ENCODE peak calls at places on chromosomes 6 and 20, in five cellular contexts. T is neuronal stem cell, R is mammary epithelial cell, H is H9, Q is PC-3. W is an unnamed sample.

GRCh38 chr6:145327497-145328055 is 407.7 kb downstream of the EPM2A start:
- DNase-seq in H (no peak), T (no peak), Q (no peak), R (no peak), W (no peak)

GRCh38 chr20:49247792-49248191 is 28.6 kb downstream of the DDX27 start:
- DNase-seq in R (no peak), H (no peak), T (no peak), Q (no peak), W (no peak)

GRCh38 chr6:89566930-89567634 is 71.5 kb downstream of the LYRM2 start:
- DNase-seq in Q (no peak), T (peak; percentile 91), R (no peak), H (no peak), W (no peak)

GRCh38 chr6:62479722-62480121 is 193.7 kb upstream of the KHDRBS2 start:
- DNase-seq in H (no peak), R (no peak), T (no peak), Q (no peak), W (no peak)

GRCh38 chr6:122609881-122610689 is at the start of gene PKIB:
- DNase-seq in Q (peak; percentile 82), H (peak; percentile 82), T (peak; percentile 77), R (peak; percentile 87), W (no peak)

GRCh38 chr6:31578058-31578457 is 2.7 kb downstream of the TNF start:
- DNase-seq in H (no peak), T (no peak), R (no peak), Q (no peak), W (no peak)

GRCh38 chr20:46785958-46786357 is 76.5 kb downstream of the SLC2A10 start:
- DNase-seq in T (no peak), H (no peak), Q (no peak), R (no peak), W (no peak)

GRCh38 chr6:79170431-79170830 is 64.1 kb downstream of the HMGN3 start:
- DNase-seq in T (no peak), Q (no peak), R (no peak), H (no peak), W (no peak)

GRCh38 chr20:21125072-21125848 is 622 bp upstream of the KIZ start:
- DNase-seq in R (peak; percentile 46), Q (peak; percentile 62), H (no peak), T (no peak), W (peak; percentile 5)

GRCh38 chr20:62953839-62954703 is 1.6 kb downstream of the SLC17A9 start:
- DNase-seq in H (peak; percentile 71), Q (no peak), T (peak; percentile 57), R (no peak), W (no peak)

GRCh38 chr20:5545381-5545941 is 204.7 kb upstream of the SHLD1 start:
- DNase-seq in Q (no peak), R (no peak), H (no peak), T (no peak), W (no peak)

GRCh38 chr6:163520956-163521355 is 106.4 kb downstream of the QKI start:
- DNase-seq in R (no peak), Q (no peak), H (no peak), T (no peak), W (no peak)

GRCh38 chr20:62321521-62321948 is 18.7 kb downstream of the ADRM1 start:
- DNase-seq in T (no peak), Q (peak; percentile 27), H (peak; percentile 78), R (no peak), W (no peak)

GRCh38 chr6:160919713-160920112 is 71.9 kb upstream of the MAP3K4 start:
- DNase-seq in H (no peak), R (peak; percentile 83), T (no peak), Q (peak; percentile 81), W (peak; percentile 35)

GRCh38 chr6:89842228-89842627 is 12.5 kb downstream of the CASP8AP2 start:
- DNase-seq in R (no peak), T (no peak), H (no peak), Q (peak; percentile 4), W (no peak)

GRCh38 chr6:138430361-138431145 is 26.5 kb downstream of the HEBP2 start:
- DNase-seq in Q (no peak), R (no peak), H (no peak), T (no peak), W (no peak)

DNA sequence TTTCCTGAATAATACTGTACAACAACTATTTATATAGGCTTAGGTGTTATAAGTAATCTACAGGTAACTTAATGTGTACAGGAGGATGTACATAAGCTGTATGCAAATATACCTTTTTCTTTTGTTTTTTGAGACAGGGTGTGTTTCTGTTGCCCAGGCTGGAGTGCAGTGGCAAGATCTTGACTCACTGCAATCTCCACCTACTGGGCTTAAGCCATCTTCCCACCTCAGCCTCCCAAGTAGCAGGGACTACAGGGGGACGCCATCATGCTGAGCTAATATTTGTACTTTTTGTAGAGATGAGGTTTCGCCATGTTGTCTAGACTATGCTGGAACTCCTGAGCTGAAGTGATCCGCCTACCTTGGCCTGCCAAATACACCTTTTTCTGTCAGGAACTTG is 191.7 kb upstream of the ZNF217 start:
- DNase-seq in R (no peak), T (no peak), Q (peak; percentile 61), H (no peak), W (no peak)
- H3K4me2 ChIP-seq in R (no peak overlapping the region), T (no peak overlapping the region), Q (peak overlapping the region; percentile 75), H (no peak overlapping the region), W (no peak overlapping the region)

GRCh38 chr20:31274441-31274840 is 17.0 kb downstream of the DEFB115 start:
- DNase-seq in H (no peak), Q (no peak), R (no peak), T (no peak), W (no peak)

GRCh38 chr20:31278178-31278577 is 20.7 kb downstream of the DEFB115 start:
- DNase-seq in Q (no peak), H (no peak), T (no peak), R (no peak), W (no peak)
- H3K9me3 ChIP-seq in Q (no peaks in the 10 kb centered on the region), H (peaks cover 63% of the 10 kb centered on the region), T (peaks cover 30% of the 10 kb centered on the region), R (peaks cover 17% of the 10 kb centered on the region), W (peaks cover 10% of the 10 kb centered on the region)

DNA sequence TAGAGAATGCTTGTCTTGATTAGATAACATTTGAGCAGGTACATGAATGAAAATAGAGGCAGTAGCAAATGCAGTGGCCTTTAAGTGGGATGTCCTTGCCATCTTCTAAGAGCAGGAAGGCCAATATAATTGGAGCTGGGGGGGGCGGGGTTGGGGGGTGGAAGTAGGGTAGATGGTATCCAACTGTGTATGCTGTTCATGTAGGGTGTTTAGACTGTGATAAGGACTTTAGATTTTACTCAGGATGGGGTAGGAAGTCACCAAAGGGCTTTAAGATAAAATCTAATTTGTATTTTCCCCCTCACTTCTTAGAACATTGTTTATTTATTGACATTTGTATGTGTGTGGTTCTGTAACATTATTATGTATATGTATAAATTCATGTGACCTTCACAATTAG is 12.0 kb downstream of the TAB2 start:
- DNase-seq in R (no peak), Q (no peak), H (no peak), T (no peak), W (no peak)
- H3K4me1 ChIP-seq in R (peaks cover 23% of the 10 kb centered on the region), Q (peaks cover 35% of the 10 kb centered on the region), H (peaks cover 6% of the 10 kb centered on the region), T (peaks cover 6% of the 10 kb centered on the region), W (peaks cover 29% of the 10 kb centered on the region)

GRCh38 chr6:166752097-166752496 is 125.0 kb upstream of the RPS6KA2 start:
- DNase-seq in Q (no peak), H (no peak), T (no peak), R (no peak), W (no peak)

GRCh38 chr6:166751051-166751595 is 124.1 kb upstream of the RPS6KA2 start:
- DNase-seq in R (no peak), Q (no peak), H (peak; percentile 69), T (no peak), W (no peak)

GRCh38 chr6:166757226-166758135 is 130.4 kb upstream of the RPS6KA2 start:
- DNase-seq in R (peak; percentile 58), T (no peak), H (no peak), Q (no peak), W (peak; percentile 42)

GRCh38 chr6:166752928-166753721 is 126.1 kb upstream of the RPS6KA2 start:
- DNase-seq in Q (no peak), H (no peak), R (no peak), T (no peak), W (no peak)

DNA sequence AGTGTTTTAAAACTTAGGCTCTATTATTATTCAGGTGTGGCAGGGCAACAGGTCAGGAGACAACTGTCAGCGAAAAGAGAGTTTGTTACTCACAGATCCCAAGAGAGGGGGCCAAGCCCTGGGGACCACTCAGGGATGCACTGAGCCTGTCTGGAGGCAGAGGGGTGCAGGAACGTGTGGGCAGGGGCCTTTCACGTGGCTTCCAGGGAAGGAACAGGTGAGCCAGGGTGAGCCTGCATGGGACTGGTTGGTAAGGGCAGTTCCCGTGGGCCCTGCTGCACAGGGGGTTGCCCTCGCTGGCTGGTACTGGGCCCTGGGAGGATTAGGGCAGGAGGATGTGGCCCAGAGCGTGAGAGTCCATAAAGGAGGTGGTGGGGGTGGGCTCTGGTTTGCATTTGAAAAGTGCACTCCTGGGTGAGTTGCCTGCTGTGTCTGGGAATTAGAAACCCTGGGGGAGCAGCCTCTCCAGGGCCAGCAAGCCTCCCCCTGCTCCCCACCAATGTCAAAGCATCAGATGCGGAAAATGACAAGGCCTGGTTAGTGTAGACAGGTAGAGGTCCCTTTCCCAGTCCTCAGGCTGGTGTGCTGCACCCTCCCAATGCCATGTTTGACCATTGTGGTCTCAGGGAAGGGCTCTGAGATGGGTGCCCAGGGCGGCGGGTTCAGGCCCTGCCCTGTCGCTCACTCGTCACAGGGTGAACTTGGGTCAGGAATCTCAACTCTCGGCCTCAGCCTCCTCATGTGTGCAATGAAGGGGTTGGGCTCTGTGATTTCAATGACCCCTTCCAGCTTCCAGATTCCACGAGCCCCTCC is 127.4 kb upstream of the RPS6KA2 start:
- DNase-seq in Q (no peak), R (no peak), T (no peak), H (no peak), W (no peak)
- H3K4me2 ChIP-seq in Q (no peak overlapping the region), R (no peak overlapping the region), T (no peak overlapping the region), H (no peak overlapping the region), W (no peak overlapping the region)

GRCh38 chr6:55659304-55659703 is 80.3 kb upstream of the HMGCLL1 start:
- DNase-seq in T (no peak), H (no peak), Q (no peak), R (no peak), W (no peak)
- H3K9me3 ChIP-seq in T (no peaks in the 10 kb centered on the region), H (no peaks in the 10 kb centered on the region), Q (no peaks in the 10 kb centered on the region), R (no peaks in the 10 kb centered on the region), W (no peaks in the 10 kb centered on the region)

GRCh38 chr6:189676-190075 is 102.6 kb upstream of the DUSP22 start:
- DNase-seq in T (no peak), Q (no peak), R (no peak), H (no peak), W (no peak)
- H3K4me1 ChIP-seq in T (no peaks in the 10 kb centered on the region), Q (no peaks in the 10 kb centered on the region), R (no peaks in the 10 kb centered on the region), H (no peaks in the 10 kb centered on the region), W (no peaks in the 10 kb centered on the region)

GRCh38 chr6:63597142-63598000 is 25.1 kb downstream of the LOC128125822 start:
- DNase-seq in R (peak; percentile 20), Q (peak; percentile 8), H (no peak), T (no peak), W (no peak)

GRCh38 chr6:63598001-63598250 is 25.6 kb downstream of the LOC128125822 start:
- DNase-seq in Q (no peak), R (no peak), T (no peak), H (peak; percentile 30), W (no peak)

GRCh38 chr6:63598251-63599036 is 26.2 kb downstream of the LOC128125822 start:
- DNase-seq in H (peak; percentile 80), R (peak; percentile 69), Q (peak; percentile 65), T (peak; percentile 60), W (no peak)

DNA sequence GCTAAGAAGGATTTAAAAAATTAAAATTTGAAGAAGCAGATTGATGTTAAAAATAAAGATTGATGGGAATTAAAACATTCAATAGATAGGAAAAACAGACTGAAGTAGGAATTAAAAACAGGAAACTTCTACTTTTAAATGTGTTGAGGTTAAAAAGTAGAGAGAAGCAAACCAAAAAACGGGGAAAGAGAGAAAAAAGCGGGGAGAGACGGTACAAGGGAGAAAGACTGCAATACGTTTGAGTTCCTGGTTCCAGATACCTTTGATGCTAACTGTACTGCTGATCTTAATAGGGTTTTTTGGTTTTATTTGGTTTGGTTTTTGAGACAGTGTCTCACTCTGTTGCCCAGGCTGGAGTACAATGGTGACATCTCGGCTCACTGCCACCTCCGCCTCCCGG is 27.0 kb downstream of the LOC128125822 start:
- DNase-seq in T (no peak), Q (no peak), H (no peak), R (no peak), W (no peak)
- H3K4me2 ChIP-seq in T (no peak overlapping the region), Q (peak overlapping the region; percentile 94), H (no peak overlapping the region), R (no peak overlapping the region), W (no peak overlapping the region)